ENCODE peak calls at places on chromosomes 13 and 19, in six cellular contexts. One of them, this sample, is unnamed.

GRCh38 chr19:30406220-30406944 is 34.2 kb downstream of the ZNF536 start:
- ATAC-seq in mucosa of descending colon: peak; percentile 40
- ATAC-seq in heart left ventricle: peak; percentile 90
- ATAC-seq in right cardiac atrium: peak; percentile 89
- ATAC-seq in GM12878: peak; percentile 32
- ATAC-seq in K562: peak; percentile 70
- ATAC-seq in this sample: no peak

GRCh38 chr13:111011899-111012298 is 97.0 kb upstream of the ANKRD10 start:
- ATAC-seq in mucosa of descending colon: no peak
- ATAC-seq in heart left ventricle: peak; percentile 65
- ATAC-seq in right cardiac atrium: peak; percentile 79
- ATAC-seq in GM12878: peak; percentile 44
- ATAC-seq in K562: peak; percentile 37
- ATAC-seq in this sample: no peak

GRCh38 chr19:42076375-42076944 is 494 bp downstream of the ZNF574 start:
- ATAC-seq in mucosa of descending colon: peak; percentile 55
- ATAC-seq in heart left ventricle: no peak
- ATAC-seq in right cardiac atrium: no peak
- ATAC-seq in GM12878: no peak
- ATAC-seq in K562: no peak
- ATAC-seq in this sample: peak; percentile 61

GRCh38 chr13:45447050-45447661 is 17.6 kb upstream of the COG3 start:
- ATAC-seq in mucosa of descending colon: peak; percentile 60
- ATAC-seq in heart left ventricle: no peak
- ATAC-seq in right cardiac atrium: no peak
- ATAC-seq in GM12878: no peak
- ATAC-seq in K562: no peak
- ATAC-seq in this sample: no peak

GRCh38 chr13:90500569-90500968 is 846.9 kb upstream of the MIR17HG start:
- ATAC-seq in mucosa of descending colon: no peak
- ATAC-seq in heart left ventricle: peak; percentile 76
- ATAC-seq in right cardiac atrium: peak; percentile 86
- ATAC-seq in GM12878: no peak
- ATAC-seq in K562: no peak
- ATAC-seq in this sample: no peak

GRCh38 chr19:47158879-47159509 is 28.4 kb downstream of the SAE1 start:
- ATAC-seq in mucosa of descending colon: peak; percentile 10
- ATAC-seq in heart left ventricle: no peak
- ATAC-seq in right cardiac atrium: no peak
- ATAC-seq in GM12878: no peak
- ATAC-seq in K562: no peak
- ATAC-seq in this sample: no peak

GRCh38 chr19:16349551-16350171 is 25.0 kb downstream of the KLF2 start:
- ATAC-seq in mucosa of descending colon: no peak
- ATAC-seq in heart left ventricle: peak; percentile 70
- ATAC-seq in right cardiac atrium: peak; percentile 61
- ATAC-seq in GM12878: no peak
- ATAC-seq in K562: no peak
- ATAC-seq in this sample: no peak

GRCh38 chr13:59112375-59112774 is 1051.4 kb downstream of the DIAPH3 start:
- ATAC-seq in mucosa of descending colon: peak; percentile 45
- ATAC-seq in heart left ventricle: peak; percentile 54
- ATAC-seq in right cardiac atrium: peak; percentile 75
- ATAC-seq in GM12878: peak; percentile 68
- ATAC-seq in K562: no peak
- ATAC-seq in this sample: peak; percentile 67

GRCh38 chr13:95636853-95637252 is 7.7 kb downstream of the DZIP1 start:
- ATAC-seq in mucosa of descending colon: no peak
- ATAC-seq in heart left ventricle: no peak
- ATAC-seq in right cardiac atrium: no peak
- ATAC-seq in GM12878: no peak
- ATAC-seq in K562: no peak
- ATAC-seq in this sample: no peak

GRCh38 chr19:5032101-5032967 is 63.4 kb downstream of the KDM4B start:
- ATAC-seq in mucosa of descending colon: no peak
- ATAC-seq in heart left ventricle: peak; percentile 60
- ATAC-seq in right cardiac atrium: peak; percentile 9
- ATAC-seq in GM12878: no peak
- ATAC-seq in K562: no peak
- ATAC-seq in this sample: no peak

GRCh38 chr13:48126944-48127814 is 32.3 kb upstream of the MED4 start:
- ATAC-seq in mucosa of descending colon: peak; percentile 88
- ATAC-seq in heart left ventricle: peak; percentile 75
- ATAC-seq in right cardiac atrium: peak; percentile 81
- ATAC-seq in GM12878: peak; percentile 93
- ATAC-seq in K562: peak; percentile 90
- ATAC-seq in this sample: peak; percentile 77

GRCh38 chr19:47628058-47628771 is 19.3 kb downstream of the BICRA start:
- ATAC-seq in mucosa of descending colon: no peak
- ATAC-seq in heart left ventricle: no peak
- ATAC-seq in right cardiac atrium: no peak
- ATAC-seq in GM12878: no peak
- ATAC-seq in K562: no peak
- ATAC-seq in this sample: no peak

GRCh38 chr19:39193785-39194184 is 3.0 kb upstream of the NCCRP1 start:
- ATAC-seq in mucosa of descending colon: peak; percentile 74
- ATAC-seq in heart left ventricle: peak; percentile 62
- ATAC-seq in right cardiac atrium: no peak
- ATAC-seq in GM12878: no peak
- ATAC-seq in K562: no peak
- ATAC-seq in this sample: no peak

GRCh38 chr13:50634339-50634738 is 209.2 kb downstream of the DLEU7 start:
- ATAC-seq in mucosa of descending colon: no peak
- ATAC-seq in heart left ventricle: no peak
- ATAC-seq in right cardiac atrium: no peak
- ATAC-seq in GM12878: no peak
- ATAC-seq in K562: no peak
- ATAC-seq in this sample: no peak

GRCh38 chr19:3605770-3606169 is 905 bp downstream of the TBXA2R start:
- ATAC-seq in mucosa of descending colon: peak; percentile 13
- ATAC-seq in heart left ventricle: no peak
- ATAC-seq in right cardiac atrium: no peak
- ATAC-seq in GM12878: no peak
- ATAC-seq in K562: no peak
- ATAC-seq in this sample: no peak

GRCh38 chr19:9151367-9151766 is 11.2 kb downstream of the ZNF317 start:
- ATAC-seq in mucosa of descending colon: no peak
- ATAC-seq in heart left ventricle: no peak
- ATAC-seq in right cardiac atrium: no peak
- ATAC-seq in GM12878: no peak
- ATAC-seq in K562: no peak
- ATAC-seq in this sample: no peak

GRCh38 chr19:9159891-9160290 is 18.9 kb upstream of the OR7D2 start:
- ATAC-seq in mucosa of descending colon: no peak
- ATAC-seq in heart left ventricle: no peak
- ATAC-seq in right cardiac atrium: no peak
- ATAC-seq in GM12878: no peak
- ATAC-seq in K562: no peak
- ATAC-seq in this sample: no peak

GRCh38 chr19:9156304-9156703 is 16.1 kb downstream of the ZNF317 start:
- ATAC-seq in mucosa of descending colon: peak; percentile 25
- ATAC-seq in heart left ventricle: no peak
- ATAC-seq in right cardiac atrium: no peak
- ATAC-seq in GM12878: no peak
- ATAC-seq in K562: no peak
- ATAC-seq in this sample: no peak

GRCh38 chr19:9150650-9151049 is 10.5 kb downstream of the ZNF317 start:
- ATAC-seq in mucosa of descending colon: no peak
- ATAC-seq in heart left ventricle: no peak
- ATAC-seq in right cardiac atrium: no peak
- ATAC-seq in GM12878: no peak
- ATAC-seq in K562: no peak
- ATAC-seq in this sample: no peak

GRCh38 chr19:9155591-9155990 is 15.4 kb downstream of the ZNF317 start:
- ATAC-seq in mucosa of descending colon: no peak
- ATAC-seq in heart left ventricle: no peak
- ATAC-seq in right cardiac atrium: no peak
- ATAC-seq in GM12878: no peak
- ATAC-seq in K562: no peak
- ATAC-seq in this sample: no peak
- H3K9me3 ChIP-seq in mucosa of descending colon: peaks cover 58% of the 10 kb centered on the region
- H3K9me3 ChIP-seq in heart left ventricle: peaks cover 43% of the 10 kb centered on the region
- H3K9me3 ChIP-seq in right cardiac atrium: no peaks in the 10 kb centered on the region
- H3K9me3 ChIP-seq in GM12878: peaks cover 45% of the 10 kb centered on the region
- H3K9me3 ChIP-seq in K562: peaks cover 26% of the 10 kb centered on the region
- H3K9me3 ChIP-seq in this sample: no peaks in the 10 kb centered on the region

DNA sequence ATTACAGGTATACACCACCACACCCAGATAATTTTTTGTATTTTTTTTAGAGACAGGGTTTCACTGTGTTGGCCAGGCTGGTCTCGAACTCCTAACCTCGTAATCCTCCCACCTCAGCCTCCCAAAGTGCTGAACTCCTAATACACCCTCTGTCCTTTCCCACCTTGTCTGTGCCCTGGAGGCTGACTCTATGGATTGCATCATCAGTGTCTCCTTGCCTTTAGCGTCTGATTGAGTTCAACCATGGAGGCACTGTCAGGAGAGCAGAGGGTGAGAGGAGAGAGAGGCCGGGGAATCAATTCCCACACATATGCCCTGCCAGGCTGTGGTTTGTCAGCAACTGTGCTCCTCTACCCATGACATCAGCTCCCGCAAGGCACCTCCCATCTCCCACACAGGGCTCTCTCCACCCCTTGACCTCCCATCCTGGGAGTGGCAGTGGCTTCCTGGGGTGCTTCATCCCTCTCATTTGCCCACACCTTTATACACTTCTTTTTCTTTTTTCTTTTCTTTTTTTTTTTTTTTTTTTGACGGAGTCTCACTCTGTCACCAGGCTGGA is 12.6 kb upstream of the LILRB4 start:
- ATAC-seq in mucosa of descending colon: no peak
- ATAC-seq in heart left ventricle: no peak
- ATAC-seq in right cardiac atrium: no peak
- ATAC-seq in GM12878: no peak
- ATAC-seq in K562: peak; percentile 36
- ATAC-seq in this sample: no peak
- H3K9me3 ChIP-seq in mucosa of descending colon: no peaks in the 10 kb centered on the region
- H3K9me3 ChIP-seq in heart left ventricle: no peaks in the 10 kb centered on the region
- H3K9me3 ChIP-seq in right cardiac atrium: no peaks in the 10 kb centered on the region
- H3K9me3 ChIP-seq in GM12878: no peaks in the 10 kb centered on the region
- H3K9me3 ChIP-seq in K562: no peaks in the 10 kb centered on the region
- H3K9me3 ChIP-seq in this sample: peaks cover 5% of the 10 kb centered on the region

GRCh38 chr19:57748029-57748428 is 1.4 kb downstream of the ZNF776 start:
- ATAC-seq in mucosa of descending colon: no peak
- ATAC-seq in heart left ventricle: no peak
- ATAC-seq in right cardiac atrium: no peak
- ATAC-seq in GM12878: no peak
- ATAC-seq in K562: no peak
- ATAC-seq in this sample: no peak
- H3K9me3 ChIP-seq in mucosa of descending colon: peaks cover 53% of the 10 kb centered on the region
- H3K9me3 ChIP-seq in heart left ventricle: peaks cover 58% of the 10 kb centered on the region
- H3K9me3 ChIP-seq in right cardiac atrium: peaks cover 14% of the 10 kb centered on the region
- H3K9me3 ChIP-seq in GM12878: peaks cover 45% of the 10 kb centered on the region
- H3K9me3 ChIP-seq in K562: peaks cover 15% of the 10 kb centered on the region
- H3K9me3 ChIP-seq in this sample: no peaks in the 10 kb centered on the region

GRCh38 chr19:44435441-44435840 is 12.8 kb downstream of the ZNF229 start:
- ATAC-seq in mucosa of descending colon: no peak
- ATAC-seq in heart left ventricle: no peak
- ATAC-seq in right cardiac atrium: no peak
- ATAC-seq in GM12878: no peak
- ATAC-seq in K562: no peak
- ATAC-seq in this sample: no peak

GRCh38 chr19:44430956-44431355 is 17.3 kb downstream of the ZNF229 start:
- ATAC-seq in mucosa of descending colon: no peak
- ATAC-seq in heart left ventricle: no peak
- ATAC-seq in right cardiac atrium: no peak
- ATAC-seq in GM12878: no peak
- ATAC-seq in K562: no peak
- ATAC-seq in this sample: no peak
- H3K9me3 ChIP-seq in mucosa of descending colon: peaks cover 92% of the 10 kb centered on the region
- H3K9me3 ChIP-seq in heart left ventricle: peaks cover 100% of the 10 kb centered on the region
- H3K9me3 ChIP-seq in right cardiac atrium: peaks cover 27% of the 10 kb centered on the region
- H3K9me3 ChIP-seq in GM12878: peaks cover 3% of the 10 kb centered on the region
- H3K9me3 ChIP-seq in K562: peaks cover under 1% of the 10 kb centered on the region
- H3K9me3 ChIP-seq in this sample: no peaks in the 10 kb centered on the region

GRCh38 chr13:25682221-25682620 is 310.4 kb downstream of the ATP8A2 start:
- ATAC-seq in mucosa of descending colon: no peak
- ATAC-seq in heart left ventricle: no peak
- ATAC-seq in right cardiac atrium: no peak
- ATAC-seq in GM12878: no peak
- ATAC-seq in K562: no peak
- ATAC-seq in this sample: no peak
- H3K9me3 ChIP-seq in mucosa of descending colon: no peaks in the 10 kb centered on the region
- H3K9me3 ChIP-seq in heart left ventricle: no peaks in the 10 kb centered on the region
- H3K9me3 ChIP-seq in right cardiac atrium: no peaks in the 10 kb centered on the region
- H3K9me3 ChIP-seq in GM12878: no peaks in the 10 kb centered on the region
- H3K9me3 ChIP-seq in K562: no peaks in the 10 kb centered on the region
- H3K9me3 ChIP-seq in this sample: no peaks in the 10 kb centered on the region

GRCh38 chr19:57964761-57965160 is 9.6 kb downstream of the C19orf18 start:
- ATAC-seq in mucosa of descending colon: no peak
- ATAC-seq in heart left ventricle: no peak
- ATAC-seq in right cardiac atrium: no peak
- ATAC-seq in GM12878: no peak
- ATAC-seq in K562: no peak
- ATAC-seq in this sample: no peak
- H3K9me3 ChIP-seq in mucosa of descending colon: peaks cover 95% of the 10 kb centered on the region
- H3K9me3 ChIP-seq in heart left ventricle: peaks cover 100% of the 10 kb centered on the region
- H3K9me3 ChIP-seq in right cardiac atrium: peaks cover 13% of the 10 kb centered on the region
- H3K9me3 ChIP-seq in GM12878: peaks cover 5% of the 10 kb centered on the region
- H3K9me3 ChIP-seq in K562: no peaks in the 10 kb centered on the region
- H3K9me3 ChIP-seq in this sample: no peaks in the 10 kb centered on the region